ENCODE peak calls at places on chromosomes 4 and X, in seven cellular contexts. M is activated T-cell treated with anti-CD3 and anti-CD28 coated beads, Interleukin-2, amount 50 U/mL, for 72 hours; Z is activated CD8-positive, alpha-beta memory T cell treated with anti-CD3 and anti-CD28 coated beads, Interleukin-2, amount 10 ng/mL, durations not matched to agents 7 days and 5 days; W is activated naive CD8-positive, alpha-beta T cell treated with anti-CD3 and anti-CD28 coated beads, Interleukin-2, amount 10 ng/mL, durations not matched to agents 7 days and 5 days; H is HT-29; I is colonic mucosa; G is naive thymus-derived CD8-positive, alpha-beta T cell. P is an unnamed sample.

GRCh38 chr4:113901994-113902787 is 77.3 kb downstream of the ARSJ start:
- DNase-seq in M (peak), Z (peak), W (peak), H (peak), I (peak), G (peak), P (no peak)

GRCh38 chr4:56264861-56265260 is 122.4 kb downstream of the AASDH start:
- DNase-seq in M (no peak), Z (no peak), W (no peak), H (no peak), I (no peak), G (no peak), P (no peak)

GRCh38 chrX:70480660-70481018 is 36.0 kb downstream of the DLG3 start:
- DNase-seq in M (no peak), Z (no peak), W (no peak), H (no peak), I (no peak), G (no peak), P (no peak)

GRCh38 chr4:99161700-99162099 is 17.6 kb upstream of the ADH4 start:
- DNase-seq in M (no peak), Z (no peak), W (no peak), H (no peak), I (no peak), G (no peak), P (no peak)

GRCh38 chr4:54218736-54219135 is 10.4 kb upstream of the PDGFRA start:
- DNase-seq in M (no peak), Z (no peak), W (no peak), H (no peak), I (no peak), G (no peak), P (no peak)

GRCh38 chrX:50818986-50819385 is 5.0 kb upstream of the SHROOM4 start:
- DNase-seq in M (no peak), Z (no peak), W (no peak), H (no peak), I (no peak), G (no peak), P (no peak)

GRCh38 chrX:17792842-17793241 is 55.5 kb downstream of the SCML1 start:
- DNase-seq in M (no peak), Z (no peak), W (no peak), H (no peak), I (no peak), G (no peak), P (no peak)

GRCh38 chr4:6548201-6548881 is 26.6 kb upstream of the MAN2B2 start:
- DNase-seq in M (no peak), Z (no peak), W (no peak), H (peak), I (no peak), G (no peak), P (peak)

GRCh38 chr4:52423967-52424366 is 235.1 kb downstream of the USP46 start:
- DNase-seq in M (no peak), Z (no peak), W (no peak), H (no peak), I (no peak), G (no peak), P (no peak)

GRCh38 chr4:129446074-129446473 is 350.1 kb downstream of the C4orf33 start:
- DNase-seq in M (no peak), Z (no peak), W (no peak), H (no peak), I (no peak), G (no peak), P (peak)

GRCh38 chr4:13844740-13845139 is 217.2 kb upstream of the BOD1L1 start:
- DNase-seq in M (no peak), Z (no peak), W (no peak), H (no peak), I (no peak), G (no peak), P (no peak)

GRCh38 chr4:86380176-86380724 is 20.4 kb upstream of the MAPK10 start:
- DNase-seq in M (no peak), Z (no peak), W (no peak), H (no peak), I (no peak), G (no peak), P (no peak)

GRCh38 chr4:55547461-55547770 is 707 bp upstream of the CLOCK start:
- DNase-seq in M (no peak), Z (no peak), W (no peak), H (no peak), I (no peak), G (no peak), P (peak)

GRCh38 chrX:42290608-42291007 is 367.3 kb upstream of the CASK start:
- DNase-seq in M (no peak), Z (no peak), W (no peak), H (peak), I (no peak), G (no peak), P (no peak)

GRCh38 chr4:80183196-80184052 is 13.9 kb upstream of the PRDM8 start:
- DNase-seq in M (peak), Z (peak), W (no peak), H (peak), I (no peak), G (peak), P (no peak)

GRCh38 chr4:101014417-101014816 is 332.9 kb downstream of the PPP3CA start:
- DNase-seq in M (no peak), Z (no peak), W (no peak), H (no peak), I (no peak), G (no peak), P (no peak)

GRCh38 chr4:140234697-140235060 is 80.7 kb upstream of the MAML3 start:
- DNase-seq in M (peak), Z (peak), W (no peak), H (no peak), I (no peak), G (no peak), P (no peak)

GRCh38 chr4:62344915-62345314 is 1144.8 kb downstream of the ADGRL3 start:
- DNase-seq in M (no peak), Z (no peak), W (no peak), H (no peak), I (no peak), G (no peak), P (no peak)

GRCh38 chr4:155973639-155974475 is 20.2 kb upstream of the CTSO start:
- DNase-seq in M (no peak), Z (no peak), W (no peak), H (no peak), I (no peak), G (no peak), P (no peak)

GRCh38 chr4:118869808-118870342 is 18.8 kb upstream of the SYNPO2 start:
- DNase-seq in M (no peak), Z (no peak), W (no peak), H (no peak), I (no peak), G (no peak), P (no peak)

GRCh38 chrX:20420058-20420457 is 153.3 kb upstream of the RPS6KA3 start:
- DNase-seq in M (no peak), Z (no peak), W (no peak), H (no peak), I (no peak), G (no peak), P (no peak)

GRCh38 chrX:153457136-153457825 is 11.4 kb upstream of the TREX2 start:
- DNase-seq in M (no peak), Z (no peak), W (no peak), H (no peak), I (no peak), G (no peak), P (no peak)

GRCh38 chrX:11100281-11101035 is 10.7 kb upstream of the HCCS start:
- DNase-seq in M (no peak), Z (no peak), W (no peak), H (peak), I (peak), G (no peak), P (peak)

GRCh38 chr4:54954656-54955388 is 170.6 kb downstream of the KDR start:
- DNase-seq in M (no peak), Z (no peak), W (no peak), H (no peak), I (no peak), G (no peak), P (no peak)

GRCh38 chr4:25859429-25860148 is 3.2 kb downstream of the SEL1L3 start:
- DNase-seq in M (no peak), Z (peak), W (no peak), H (no peak), I (no peak), G (peak), P (no peak)

GRCh38 chrX:110004210-110004609 is 1.3 kb downstream of the TMEM164 start:
- DNase-seq in M (no peak), Z (no peak), W (no peak), H (peak), I (peak), G (no peak), P (no peak)

GRCh38 chr4:145716661-145717200 is 36.8 kb downstream of the C4orf51 start:
- DNase-seq in M (no peak), Z (no peak), W (no peak), H (no peak), I (no peak), G (no peak), P (no peak)

GRCh38 chr4:127985989-127986388 is 20.8 kb downstream of the ABHD18 start:
- DNase-seq in M (no peak), Z (no peak), W (no peak), H (no peak), I (no peak), G (no peak), P (no peak)

GRCh38 chr4:115113382-115114106 is at the start of gene NDST4:
- DNase-seq in M (no peak), Z (no peak), W (no peak), H (peak), I (no peak), G (no peak), P (peak)

P was measured in SK-N-DZ.